ENCODE peak calls at places on chromosomes 5 and 9, in six cellular contexts. X is astrocyte of the spinal cord, B is transverse colon, V is AG10803, E is AG04450, L is GM12865. J is an unnamed sample.

GRCh38 chr5:60149081-60149480 is 255.6 kb upstream of the PDE4D start:
- DNase-seq in E (no peak), B (no peak), L (no peak), V (no peak), X (no peak), J (no peak)

GRCh38 chr5:85472749-85473148 is 1088.1 kb upstream of the EDIL3 start:
- DNase-seq in X (no peak), L (no peak), B (no peak), E (no peak), V (no peak), J (no peak)

GRCh38 chr5:54360089-54360488 is 49.7 kb upstream of the ARL15 start:
- DNase-seq in X (peak), L (no peak), V (peak), B (no peak), E (no peak), J (no peak)

GRCh38 chr5:55816342-55816741 is 34.8 kb upstream of the IL31RA start:
- DNase-seq in B (no peak), E (peak), V (peak), X (peak), L (no peak), J (no peak)

GRCh38 chr5:178147406-178147805 is 6.3 kb downstream of the NHP2 start:
- DNase-seq in B (no peak), X (no peak), V (no peak), E (no peak), L (no peak), J (no peak)

GRCh38 chr9:15018238-15018637 is 108.0 kb upstream of the FREM1 start:
- DNase-seq in B (no peak), E (no peak), V (no peak), L (no peak), X (no peak), J (no peak)

GRCh38 chr9:123399803-123400378 is 43.9 kb downstream of the CRB2 start:
- DNase-seq in V (no peak), B (peak), X (no peak), E (no peak), L (peak), J (no peak)

GRCh38 chr5:112703866-112704820 is 33.5 kb upstream of the APC start:
- DNase-seq in B (no peak), V (peak), X (peak), L (no peak), E (no peak), J (no peak)

GRCh38 chr9:3497406-3497805 is 28.4 kb downstream of the RFX3 start:
- DNase-seq in E (peak), L (no peak), V (peak), B (no peak), X (peak), J (no peak)

GRCh38 chr5:37696190-37697021 is 143.4 kb downstream of the GDNF start:
- DNase-seq in L (no peak), X (peak), V (peak), E (no peak), B (no peak), J (no peak)

GRCh38 chr5:79413112-79413511 is 100.8 kb downstream of the HOMER1 start:
- DNase-seq in L (no peak), V (no peak), E (no peak), X (no peak), B (no peak), J (no peak)

GRCh38 chr5:14364096-14364495 is 217.5 kb upstream of the OTULINL start:
- DNase-seq in V (no peak), B (no peak), X (no peak), E (no peak), L (no peak), J (no peak)

GRCh38 chr9:138122676-138123075 is 245.1 kb downstream of the CACNA1B start:
- DNase-seq in L (no peak), B (no peak), V (no peak), X (no peak), E (no peak), J (no peak)

GRCh38 chr5:76406567-76407155 is 3.6 kb downstream of the IQGAP2 start:
- DNase-seq in V (no peak), E (no peak), L (no peak), B (no peak), X (no peak), J (peak)

GRCh38 chr9:109923371-109923770 is 143.4 kb downstream of the PALM2AKAP2 start:
- DNase-seq in E (no peak), B (no peak), L (no peak), V (no peak), X (no peak), J (no peak)

GRCh38 chr5:110288766-110289165 is 437.7 kb downstream of the TMEM232 start:
- DNase-seq in X (peak), V (peak), B (no peak), E (no peak), L (no peak), J (no peak)

GRCh38 chr5:40687316-40687715 is 7.6 kb downstream of the PTGER4 start:
- DNase-seq in E (no peak), B (no peak), L (peak), V (no peak), X (no peak), J (no peak)

GRCh38 chr5:141680751-141681201 is 1.3 kb downstream of the ARAP3 start:
- DNase-seq in L (no peak), X (no peak), B (peak), E (no peak), V (no peak), J (no peak)

GRCh38 chr9:32942755-32943460 is 58.5 kb downstream of the APTX start:
- DNase-seq in L (no peak), B (no peak), E (no peak), V (no peak), X (no peak), J (no peak)

GRCh38 chr5:16735092-16735970 is 118.5 kb upstream of the RETREG1 start:
- DNase-seq in V (no peak), L (no peak), X (no peak), E (no peak), B (no peak), J (no peak)

GRCh38 chr5:10690460-10690859 is 70.6 kb downstream of the DAP start:
- DNase-seq in V (peak), B (no peak), E (no peak), L (no peak), X (peak), J (no peak)

GRCh38 chr5:175385691-175386360 is 58.2 kb downstream of the DRD1 start:
- DNase-seq in B (no peak), X (peak), V (peak), E (peak), L (no peak), J (no peak)

GRCh38 chr9:126616521-126616976 is 2.8 kb downstream of the LMX1B start:
- DNase-seq in V (no peak), E (no peak), L (no peak), B (no peak), X (no peak), J (peak)

GRCh38 chr5:150278916-150279315 is 10.7 kb downstream of the CAMK2A start:
- DNase-seq in X (peak), V (peak), L (no peak), B (no peak), E (peak), J (no peak)

GRCh38 chr5:143693691-143694252 is 118.2 kb upstream of the HMHB1 start:
- DNase-seq in L (peak), E (no peak), X (peak), V (no peak), B (no peak), J (no peak)

GRCh38 chr5:150000990-150001659 is 586 bp downstream of the HMGXB3 start:
- DNase-seq in L (peak), E (no peak), X (peak), V (peak), B (peak), J (peak)

GRCh38 chr5:371811-372555 is 50.5 kb downstream of the AHRR start:
- DNase-seq in V (peak), B (peak), X (no peak), E (no peak), L (peak), J (peak)

GRCh38 chr5:133763744-133764143 is 151.4 kb upstream of the FSTL4 start:
- DNase-seq in L (no peak), B (no peak), V (no peak), E (no peak), X (no peak), J (no peak)

GRCh38 chr9:86548220-86548619 is 194.0 kb upstream of the TUT7 start:
- DNase-seq in X (no peak), L (no peak), E (no peak), B (no peak), V (no peak), J (no peak)

DNA sequence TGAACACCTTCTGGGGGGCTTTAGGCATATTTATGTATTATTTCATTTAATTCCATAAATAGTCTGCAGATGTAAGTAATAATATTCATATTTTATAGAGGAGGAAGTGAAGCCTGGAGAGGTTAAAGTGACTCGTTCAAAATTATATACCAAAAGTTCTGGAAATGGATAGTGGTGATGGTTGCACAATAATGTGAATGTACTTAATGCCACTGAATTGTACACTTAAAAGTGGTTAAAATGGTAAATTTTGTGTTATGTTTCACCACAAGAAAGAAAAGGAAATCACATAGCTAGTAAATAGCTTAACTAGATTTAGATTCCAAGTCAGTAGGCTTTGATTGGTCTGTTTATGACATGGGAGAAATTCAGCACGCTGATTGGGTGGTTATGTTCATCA is 13.0 kb upstream of the TMEFF1 start:
- DNase-seq in V (no peak), B (no peak), X (no peak), E (no peak), L (no peak), J (no peak)
- TF ChIP-seq CTCF in V (no peak), B (no peak), X (no peak), E (no peak), L (no peak), J (no peak)

GRCh38 chr9:112361602-112362001 is 18.3 kb upstream of the HSDL2 start:
- DNase-seq in X (peak), V (peak), L (peak), E (no peak), B (no peak), J (no peak)
- TF ChIP-seq CTCF in X (peak), V (peak), L (peak), E (peak), B (peak), J (peak)

DNA sequence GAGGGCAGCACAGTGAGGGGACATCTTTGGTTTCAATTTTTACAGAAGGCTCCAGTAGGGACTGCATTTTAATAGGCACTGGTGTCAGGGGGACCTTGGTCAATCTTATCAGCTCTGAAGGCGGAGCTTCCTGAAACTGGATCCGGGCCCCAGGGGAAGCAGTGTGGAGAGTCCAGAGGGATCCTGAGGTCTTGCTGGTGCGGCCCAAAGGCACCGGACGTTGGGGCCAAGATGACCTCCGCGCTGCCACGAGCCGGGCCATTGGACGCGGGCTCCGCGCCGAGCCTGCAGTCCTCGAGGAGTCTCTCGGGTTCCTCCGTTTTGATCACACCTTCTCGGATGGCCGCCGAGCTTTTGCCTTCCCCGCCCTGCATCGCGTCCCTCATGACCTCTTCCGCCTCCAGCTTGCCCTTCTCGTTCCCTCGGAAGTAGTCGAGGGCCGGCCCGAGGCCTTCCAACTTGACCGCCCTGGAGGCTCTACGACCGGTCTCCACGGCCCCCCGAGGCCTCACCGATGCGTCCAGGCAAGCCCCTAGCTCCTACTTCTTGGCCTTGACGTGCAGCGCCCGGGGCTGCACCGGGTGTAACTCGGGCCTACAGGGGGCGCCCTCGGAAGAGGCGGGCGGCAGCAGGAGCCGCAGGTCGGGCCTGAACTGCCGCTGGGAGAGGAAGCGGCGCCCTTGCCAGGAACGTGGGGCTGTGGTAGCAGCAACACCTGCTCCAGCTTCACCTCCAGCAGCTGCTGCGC is 18.8 kb downstream of the C5orf52 start:
- DNase-seq in L (peak), B (no peak), X (no peak), V (peak), E (no peak), J (no peak)
- TF ChIP-seq CTCF in L (no peak), B (no peak), X (peak), V (peak), E (peak), J (peak)

GRCh38 chr5:158725223-158725825 is 374.4 kb downstream of the EBF1 start:
- DNase-seq in X (no peak), E (no peak), B (no peak), L (no peak), V (peak), J (no peak)
- TF ChIP-seq CTCF in X (no peak), E (no peak), B (no peak), L (no peak), V (peak), J (no peak)

GRCh38 chr9:79571309-79572031 is at the start of gene TLE4:
- DNase-seq in V (peak), B (peak), L (peak), X (peak), E (peak), J (peak)
- TF ChIP-seq CTCF in V (no peak), B (no peak), L (no peak), X (no peak), E (no peak), J (no peak)

DNA sequence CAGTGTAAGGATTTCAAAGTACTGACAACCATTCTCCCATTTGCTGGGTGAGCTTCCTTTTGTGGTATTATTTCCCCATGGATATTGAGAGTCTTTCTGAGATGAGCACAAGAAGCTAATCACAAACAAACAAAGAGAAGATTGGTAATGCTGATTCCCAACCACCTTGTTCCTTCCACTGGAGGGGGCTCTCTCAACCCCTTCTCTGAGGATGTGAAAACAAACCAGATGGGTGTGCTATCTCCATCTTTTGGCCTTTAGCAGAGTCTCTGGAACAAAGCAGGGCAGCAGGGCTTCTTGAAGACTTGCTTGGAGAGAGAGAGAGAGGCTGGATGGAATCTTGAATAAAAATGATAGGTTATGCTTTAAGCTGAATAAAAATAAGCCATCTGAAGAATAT is 576.7 kb upstream of the ZNF462 start:
- DNase-seq in X (peak), B (no peak), V (peak), L (no peak), E (no peak), J (no peak)
- TF ChIP-seq CTCF in X (peak), B (no peak), V (peak), L (peak), E (no peak), J (no peak)

GRCh38 chr9:214488-215448 is at the start of gene DOCK8:
- DNase-seq in V (no peak), E (no peak), B (peak), X (peak), L (peak), J (peak)
- TF ChIP-seq CTCF in V (no peak), E (no peak), B (peak), X (no peak), L (peak), J (peak)

GRCh38 chr5:100520348-100520747 is 14.8 kb upstream of the FAM174A start:
- DNase-seq in L (no peak), B (no peak), E (no peak), V (no peak), X (no peak), J (no peak)
- TF ChIP-seq CTCF in L (no peak), B (no peak), E (no peak), V (no peak), X (no peak), J (no peak)

J was measured in CD14-positive monocyte.